ENCODE peak calls at places on chromosomes 1 and 21, in seven cellular contexts. O, H, D, F, V, S and J are unnamed samples.

GRCh38 chr1:211480941-211481545 is 10.9 kb downstream of the RD3 start:
- DNase-seq in O (no peak), H (no peak), D (no peak), F (no peak), V (no peak), S (no peak), J (no peak)

GRCh38 chr1:9181176-9181906 is 52.4 kb upstream of the GPR157 start:
- DNase-seq in O (peak; percentile 63), H (peak; percentile 58), D (peak; percentile 75), F (peak; percentile 83), V (peak; percentile 86), S (peak; percentile 81), J (peak; percentile 72)

GRCh38 chr1:232978091-232978634 is 27.8 kb downstream of the NTPCR start:
- DNase-seq in O (no peak), H (no peak), D (no peak), F (no peak), V (peak; percentile 74), S (no peak), J (no peak)

GRCh38 chr1:225882008-225882698 is at the start of gene TMEM63A:
- DNase-seq in O (peak; percentile 86), H (peak; percentile 95), D (peak; percentile 94), F (peak; percentile 96), V (peak; percentile 93), S (peak; percentile 92), J (peak; percentile 91)

GRCh38 chr21:25107708-25108107 is 499.6 kb downstream of the MRPL39 start:
- DNase-seq in O (no peak), H (peak; percentile 73), D (no peak), F (no peak), V (no peak), S (no peak), J (peak; percentile 61)

GRCh38 chr1:36487906-36488305 is 5.2 kb upstream of the CSF3R start:
- DNase-seq in O (no peak), H (no peak), D (no peak), F (no peak), V (no peak), S (no peak), J (no peak)

GRCh38 chr1:198143797-198144196 is 13.0 kb upstream of the NEK7 start:
- DNase-seq in O (no peak), H (no peak), D (no peak), F (no peak), V (no peak), S (no peak), J (no peak)

GRCh38 chr1:205046870-205047269 is 3.9 kb downstream of the CNTN2 start:
- DNase-seq in O (no peak), H (no peak), D (no peak), F (peak; percentile 39), V (no peak), S (no peak), J (no peak)

GRCh38 chr1:12595839-12596821 is 21.9 kb downstream of the DHRS3 start:
- DNase-seq in O (no peak), H (peak; percentile 92), D (peak; percentile 95), F (peak; percentile 79), V (peak; percentile 91), S (peak; percentile 94), J (peak; percentile 99)

GRCh38 chr1:240027059-240027462 is 64.6 kb upstream of the FMN2 start:
- DNase-seq in O (peak; percentile 25), H (peak; percentile 84), D (peak; percentile 67), F (peak; percentile 71), V (peak; percentile 65), S (peak; percentile 75), J (peak; percentile 84)

GRCh38 chr1:205144751-205145150 is 23.0 kb upstream of the RBBP5 start:
- DNase-seq in O (no peak), H (peak; percentile 19), D (peak; percentile 19), F (no peak), V (no peak), S (no peak), J (peak; percentile 68)

GRCh38 chr1:88917321-88918025 is 26.1 kb upstream of the GTF2B start:
- DNase-seq in O (peak; percentile 18), H (no peak), D (no peak), F (no peak), V (no peak), S (no peak), J (peak; percentile 8)

GRCh38 chr1:89298461-89298860 is 25.8 kb upstream of the GBP5 start:
- DNase-seq in O (no peak), H (peak; percentile 45), D (no peak), F (no peak), V (no peak), S (no peak), J (peak; percentile 8)

GRCh38 chr1:40818264-40818961 is 34.8 kb downstream of the KCNQ4 start:
- DNase-seq in O (peak; percentile 84), H (no peak), D (peak; percentile 66), F (peak; percentile 92), V (no peak), S (peak; percentile 97), J (peak; percentile 59)
- TF ChIP-seq EZH2phosphoT487 in O (no peak), H (no peak), D (no peak), F (no peak), V (no peak), S (no peak), J (no peak)

GRCh38 chr1:78472251-78472620 is 18.5 kb upstream of the PTGFR start:
- DNase-seq in O (no peak), H (peak; percentile 55), D (no peak), F (no peak), V (no peak), S (no peak), J (peak; percentile 43)

GRCh38 chr1:78474092-78474491 is 16.7 kb upstream of the PTGFR start:
- DNase-seq in O (no peak), H (no peak), D (no peak), F (no peak), V (no peak), S (no peak), J (no peak)

GRCh38 chr1:78472851-78473496 is 17.8 kb upstream of the PTGFR start:
- DNase-seq in O (no peak), H (peak; percentile 98), D (no peak), F (no peak), V (no peak), S (no peak), J (no peak)

DNA sequence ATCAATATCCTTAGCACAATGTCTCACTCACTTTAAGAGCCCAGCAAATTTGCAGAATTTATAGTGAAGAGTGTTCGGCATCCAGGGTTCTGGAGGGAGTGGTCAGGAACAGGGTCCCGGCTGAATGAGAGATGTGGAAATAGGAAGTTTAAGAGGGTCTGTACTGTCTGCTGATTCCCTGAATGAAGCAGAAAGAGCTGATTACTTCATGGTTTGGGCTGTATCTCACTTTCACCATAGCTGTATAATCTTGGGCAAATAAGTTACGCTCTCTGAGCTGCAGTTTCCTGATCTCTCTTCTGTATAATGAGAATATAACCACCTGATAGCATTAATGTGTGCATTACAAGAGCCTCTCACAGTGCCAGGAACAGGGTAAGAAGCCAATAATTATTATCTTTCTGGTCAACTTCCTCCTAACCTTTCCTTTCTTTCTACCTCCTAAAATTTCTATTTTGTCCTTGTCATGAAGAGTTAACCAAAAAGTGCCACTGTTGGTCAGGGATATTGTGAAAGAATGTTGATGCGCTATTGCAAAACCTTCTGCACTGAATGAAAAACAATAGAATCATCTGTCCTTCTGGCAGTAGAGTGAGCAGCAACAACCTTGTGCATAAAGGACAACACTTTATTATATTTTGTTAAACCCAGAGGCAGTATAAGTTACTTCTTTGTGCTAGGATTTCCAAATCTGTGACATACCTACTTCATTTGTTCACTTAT is 14.7 kb upstream of the PTGFR start:
- DNase-seq in O (no peak), H (peak; percentile 50), D (no peak), F (no peak), V (no peak), S (no peak), J (peak; percentile 67)
- H2AFZ ChIP-seq in O (no peak overlapping the region), H (no peak overlapping the region), D (no peak overlapping the region), F (no peak overlapping the region), V (no peak overlapping the region), S (no peak overlapping the region), J (no peak overlapping the region)

DNA sequence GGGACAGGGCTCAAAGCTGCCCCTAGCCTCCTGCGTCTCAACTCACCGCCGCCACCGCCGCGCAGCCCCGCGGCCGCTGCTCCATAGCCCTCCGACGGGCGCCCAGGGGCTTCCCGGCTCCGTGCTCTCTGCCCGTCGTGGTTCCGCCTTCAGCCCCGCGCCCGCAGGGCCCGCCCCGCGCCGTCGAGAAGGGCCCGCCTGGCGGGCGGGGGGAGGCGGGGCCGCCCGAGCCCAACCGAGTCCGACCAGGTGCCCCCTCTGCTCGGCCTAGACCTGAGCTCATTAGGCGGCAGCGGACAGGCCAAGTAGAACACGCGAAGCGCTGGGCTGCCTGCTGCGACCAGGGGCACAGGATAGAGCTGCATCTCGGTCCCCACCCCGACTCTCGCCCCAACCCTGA is at the start of gene TNFRSF25:
- DNase-seq in O (no peak), H (no peak), D (no peak), F (peak; percentile 45), V (no peak), S (peak; percentile 82), J (no peak)
- H3K27ac ChIP-seq in O (no peak within 1 kb of the TSS), H (no peak within 1 kb of the TSS), D (no peak within 1 kb of the TSS), F (no peak within 1 kb of the TSS), V (no peak within 1 kb of the TSS), S (no peak within 1 kb of the TSS), J (no peak within 1 kb of the TSS)

GRCh38 chr1:67469431-67469830 is 39.2 kb upstream of the SERBP1 start:
- DNase-seq in O (no peak), H (no peak), D (no peak), F (no peak), V (no peak), S (no peak), J (no peak)

GRCh38 chr1:67472056-67472455 is 41.9 kb upstream of the SERBP1 start:
- DNase-seq in O (no peak), H (no peak), D (no peak), F (no peak), V (no peak), S (no peak), J (no peak)

GRCh38 chr1:67465371-67465770 is 35.2 kb upstream of the SERBP1 start:
- DNase-seq in O (no peak), H (peak; percentile 17), D (no peak), F (no peak), V (no peak), S (no peak), J (no peak)

GRCh38 chr1:67464741-67465140 is 34.5 kb upstream of the SERBP1 start:
- DNase-seq in O (no peak), H (no peak), D (no peak), F (no peak), V (no peak), S (no peak), J (no peak)

DNA sequence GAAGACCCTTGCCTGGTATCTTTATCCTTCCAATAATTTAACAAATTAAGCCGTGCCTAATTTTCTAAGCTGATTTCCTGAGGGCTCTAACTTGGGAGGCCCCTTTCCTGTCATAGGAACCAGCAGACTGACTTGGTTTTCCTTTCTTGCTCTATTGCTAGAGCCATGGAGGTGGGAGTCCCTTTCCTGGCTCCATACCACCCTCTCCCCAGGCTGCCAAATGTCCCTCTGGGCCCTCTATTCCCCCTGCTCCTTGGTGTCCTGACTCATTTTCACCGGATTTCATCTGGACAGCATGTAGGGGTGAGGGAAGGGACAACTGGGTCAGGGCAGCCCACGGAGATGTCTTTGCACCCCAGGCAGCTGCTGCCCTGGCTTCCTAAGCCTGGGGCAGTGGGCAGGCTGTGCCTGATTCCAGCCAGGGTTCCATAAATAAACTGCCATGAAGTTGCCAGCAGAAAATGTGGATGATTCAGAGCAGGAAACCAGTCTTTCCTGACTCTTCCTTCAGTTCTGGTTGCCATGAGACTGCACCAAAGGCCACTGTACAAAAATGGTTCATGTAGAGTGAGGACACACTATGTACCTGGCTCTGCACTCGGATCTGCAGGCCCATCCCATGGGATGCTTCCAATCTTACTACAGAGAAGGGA is 38.0 kb upstream of the SERBP1 start:
- DNase-seq in O (no peak), H (peak; percentile 54), D (no peak), F (no peak), V (no peak), S (no peak), J (peak; percentile 47)
- TF ChIP-seq EZH2phosphoT487 in O (no peak), H (no peak), D (no peak), F (no peak), V (no peak), S (no peak), J (no peak)